ENCODE peak calls at places on chromosomes 7 and 10, in seven cellular contexts. U is H1, O is IMR-90, K is A549, F is K562, X is HepG2, B is GM12878. L is an unnamed sample.

GRCh38 chr10:12803781-12804180 is 197.7 kb downstream of the CCDC3 start:
- DNase-seq in F (no peak), X (no peak), K (no peak), B (no peak), U (no peak), O (no peak), L (no peak)

GRCh38 chr10:64091889-64092288 is 570.7 kb downstream of the REEP3 start:
- DNase-seq in X (peak), U (no peak), B (no peak), F (no peak), O (no peak), K (peak), L (peak)

GRCh38 chr10:13104697-13105096 is 4.7 kb downstream of the OPTN start:
- DNase-seq in K (no peak), B (no peak), X (no peak), O (no peak), U (no peak), F (no peak), L (no peak)

GRCh38 chr10:60733826-60734225 is 44.5 kb upstream of the CDK1 start:
- DNase-seq in U (peak), B (no peak), F (no peak), X (no peak), K (no peak), O (no peak), L (peak)

GRCh38 chr7:123673752-123674398 is 18.2 kb downstream of the LMOD2 start:
- DNase-seq in O (no peak), K (no peak), F (no peak), B (no peak), X (no peak), U (no peak), L (no peak)

GRCh38 chr10:3396116-3396515 is 223.5 kb upstream of the PITRM1 start:
- DNase-seq in U (no peak), F (no peak), X (no peak), K (no peak), B (no peak), O (no peak), L (peak)

GRCh38 chr10:110007171-110007700 is 548 bp upstream of the ADD3 start:
- DNase-seq in O (peak), X (no peak), F (peak), K (peak), B (no peak), U (no peak), L (no peak)

GRCh38 chr10:42941245-42941644 is 135.6 kb upstream of the RET start:
- DNase-seq in F (no peak), O (no peak), U (peak), X (no peak), B (no peak), K (no peak), L (peak)

GRCh38 chr7:121447191-121447920 is 51.2 kb upstream of the FAM3C start:
- DNase-seq in F (no peak), U (no peak), X (no peak), K (no peak), O (no peak), B (no peak), L (no peak)

GRCh38 chr10:52965938-52966401 is 193.4 kb upstream of the MBL2 start:
- DNase-seq in B (peak), K (no peak), U (no peak), X (no peak), F (no peak), O (no peak), L (no peak)

GRCh38 chr7:130874071-130874915 is 140.3 kb upstream of the KLF14 start:
- DNase-seq in K (no peak), U (no peak), B (no peak), X (no peak), O (peak), F (no peak), L (no peak)

GRCh38 chr10:103958996-103959395 is 7.9 kb upstream of the SLK start:
- DNase-seq in X (no peak), B (no peak), U (no peak), O (no peak), F (no peak), K (no peak), L (no peak)

GRCh38 chr10:78520737-78521430 is 487.2 kb downstream of the RPS24 start:
- DNase-seq in F (no peak), K (peak), U (no peak), X (peak), O (peak), B (no peak), L (no peak)

GRCh38 chr7:1370738-1371137 is 88.5 kb downstream of the MICALL2 start:
- DNase-seq in U (no peak), X (no peak), O (no peak), B (no peak), K (no peak), F (no peak), L (no peak)

GRCh38 chr10:124723826-124724225 is 20.4 kb downstream of the FAM53B start:
- DNase-seq in F (no peak), U (no peak), K (no peak), B (no peak), O (no peak), X (no peak), L (no peak)

GRCh38 chr7:50856821-50857220 is 74.1 kb upstream of the GRB10 start:
- DNase-seq in O (no peak), K (no peak), B (no peak), F (no peak), X (no peak), U (peak), L (no peak)

GRCh38 chr7:5526190-5527037 is 102.8 kb upstream of the TNRC18 start:
- DNase-seq in X (peak), U (peak), F (no peak), O (peak), K (peak), B (no peak), L (peak)

GRCh38 chr7:145263886-145264285 is 428.0 kb upstream of the TPK1 start:
- DNase-seq in K (no peak), B (no peak), X (no peak), O (no peak), U (no peak), F (no peak), L (no peak)

GRCh38 chr7:139626817-139627216 is 103.3 kb downstream of the CLEC2L start:
- DNase-seq in K (no peak), X (no peak), F (no peak), U (no peak), O (no peak), B (no peak), L (no peak)

GRCh38 chr7:133705596-133705995 is 421.5 kb upstream of the LRGUK start:
- DNase-seq in O (peak), F (no peak), K (peak), X (no peak), B (no peak), U (no peak), L (no peak)
- H3K4me2 ChIP-seq in O (peak), F (no peak), K (peak), X (no peak), B (no peak), U (no peak), L (peak)

GRCh38 chr7:82444220-82445049 is 858 bp upstream of the CACNA2D1 start:
- DNase-seq in X (no peak), B (no peak), K (peak), F (no peak), O (no peak), U (no peak), L (no peak)

GRCh38 chr7:82441916-82442478 is 1.6 kb downstream of the CACNA2D1 start:
- DNase-seq in O (peak), X (no peak), F (no peak), K (peak), B (no peak), U (no peak), L (peak)

GRCh38 chr7:82443044-82443800 is at the start of gene CACNA2D1:
- DNase-seq in O (no peak), B (no peak), F (no peak), U (peak), K (no peak), X (no peak), L (peak)

GRCh38 chr7:82443801-82444219 is 233 bp upstream of the CACNA2D1 start:
- DNase-seq in B (no peak), O (peak), X (no peak), U (peak), F (no peak), K (peak), L (peak)

DNA sequence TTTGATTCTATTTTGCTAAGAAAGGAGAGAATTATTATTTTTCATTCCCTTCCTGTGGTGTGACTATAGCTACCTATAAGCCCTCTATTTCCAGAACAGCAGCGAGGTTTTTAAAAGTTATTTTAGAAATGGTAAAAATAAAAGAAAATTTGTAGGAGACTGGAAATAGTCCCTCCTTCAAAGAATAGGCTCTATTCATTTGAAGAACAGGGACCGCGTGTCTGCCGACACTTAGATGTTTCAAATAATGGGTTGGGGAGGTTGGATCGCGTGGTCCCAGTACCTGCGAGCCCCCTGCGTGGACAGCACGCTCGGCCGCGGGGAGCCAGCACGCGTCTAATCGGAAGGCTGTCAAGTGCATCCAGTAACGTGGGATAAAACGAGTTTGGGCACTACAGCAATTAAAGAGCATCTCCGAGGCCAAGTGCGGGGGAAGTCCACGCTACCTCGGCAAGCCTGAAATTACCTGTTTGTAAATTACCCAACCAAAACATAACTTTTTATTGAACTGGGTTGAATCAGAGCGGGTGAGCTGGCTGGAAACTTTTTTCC is 1.0 kb downstream of the CACNA2D1 start:
- DNase-seq in O (peak), B (no peak), K (peak), F (no peak), U (peak), X (no peak), L (peak)
- TF ChIP-seq RFX5 in O (no peak), B (no peak), K (no peak), F (no peak), U (no peak), X (no peak), L (no peak)

GRCh38 chr7:132545756-132546155 is 30.5 kb downstream of the PLXNA4 start:
- DNase-seq in K (no peak), O (no peak), B (no peak), F (no peak), U (no peak), X (no peak), L (no peak)
- H3K4me2 ChIP-seq in K (no peak), O (no peak), B (no peak), F (no peak), U (peak), X (no peak), L (no peak)

DNA sequence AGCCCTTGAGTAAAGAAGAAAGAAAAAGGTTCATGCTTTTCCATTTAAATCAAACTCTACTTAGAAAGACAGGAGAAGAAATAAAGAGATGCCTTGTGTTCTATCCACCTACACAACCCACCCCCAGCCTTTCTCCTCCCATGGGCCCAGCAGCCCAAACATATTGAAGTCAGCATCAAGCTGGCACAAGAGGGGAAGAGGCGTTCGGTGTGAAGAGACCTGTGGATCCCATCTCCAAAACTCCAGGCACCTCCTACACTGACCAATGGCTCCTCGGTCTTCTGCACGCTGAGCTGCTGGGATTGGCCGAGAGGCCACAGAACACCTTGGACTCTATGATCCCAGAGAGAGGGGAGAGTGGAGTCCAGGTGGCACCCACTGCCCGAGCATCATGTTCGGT is 66.0 kb upstream of the CELF2 start:
- DNase-seq in X (no peak), F (no peak), O (no peak), U (no peak), B (no peak), K (no peak), L (no peak)
- TF ChIP-seq RFX5 in X (no peak), F (no peak), O (no peak), U (no peak), B (no peak), K (no peak), L (no peak)

GRCh38 chr7:44430054-44430453 is 60.4 kb downstream of the NUDCD3 start:
- DNase-seq in O (no peak), K (no peak), B (no peak), U (no peak), X (no peak), F (no peak), L (no peak)
- H3K4me2 ChIP-seq in O (no peak), K (no peak), B (no peak), U (no peak), X (no peak), F (no peak), L (no peak)

GRCh38 chr10:88190123-88190522 is 326.7 kb downstream of the PTEN start:
- DNase-seq in K (no peak), F (no peak), O (no peak), X (no peak), U (no peak), B (no peak), L (no peak)

GRCh38 chr10:88187472-88187871 is 324.0 kb downstream of the PTEN start:
- DNase-seq in O (no peak), B (no peak), X (no peak), F (no peak), K (no peak), U (no peak), L (no peak)

GRCh38 chr10:88185830-88186229 is 322.4 kb downstream of the PTEN start:
- DNase-seq in F (no peak), B (no peak), X (no peak), K (no peak), U (no peak), O (peak), L (no peak)

GRCh38 chr10:88184543-88185297 is 321.3 kb downstream of the PTEN start:
- DNase-seq in O (no peak), K (no peak), X (no peak), F (no peak), U (no peak), B (no peak), L (no peak)

GRCh38 chr10:88186335-88186734 is 322.9 kb downstream of the PTEN start:
- DNase-seq in X (no peak), U (no peak), O (peak), B (no peak), F (no peak), K (no peak), L (no peak)
- TF ChIP-seq RFX5 in X (no peak), U (no peak), O (no peak), B (no peak), F (no peak), K (no peak), L (no peak)

DNA sequence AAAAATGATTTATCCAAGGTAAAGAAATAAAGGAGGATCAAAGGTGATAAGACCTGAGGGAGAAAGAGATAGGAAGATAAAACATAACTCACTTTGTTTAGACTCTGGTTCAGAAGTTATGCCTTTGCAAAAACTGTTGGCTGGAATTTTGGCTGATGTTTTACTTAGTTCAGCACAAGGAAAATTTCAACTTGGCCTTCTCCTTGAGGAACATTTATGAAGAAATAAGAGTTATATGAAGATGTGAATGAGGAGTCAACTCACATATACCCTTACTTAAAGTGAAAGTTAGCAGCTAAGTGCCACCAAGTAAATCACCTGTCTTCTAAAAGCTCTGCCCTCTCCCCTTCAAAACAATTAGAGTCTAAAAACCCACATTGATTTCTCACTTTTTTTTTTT is 39.7 kb upstream of the COL1A2 start:
- DNase-seq in F (no peak), O (no peak), X (no peak), U (no peak), K (no peak), B (no peak), L (no peak)
- H3K4me2 ChIP-seq in F (no peak), O (no peak), X (no peak), U (no peak), K (no peak), B (no peak), L (no peak)

GRCh38 chr10:85794553-85794952 is 572.0 kb downstream of the GRID1 start:
- DNase-seq in U (no peak), X (no peak), B (no peak), K (no peak), O (no peak), F (no peak), L (no peak)

GRCh38 chr10:85791846-85792532 is 574.6 kb downstream of the GRID1 start:
- DNase-seq in B (no peak), K (peak), O (no peak), X (no peak), F (no peak), U (no peak), L (no peak)

GRCh38 chr10:85792533-85792858 is 574.1 kb downstream of the GRID1 start:
- DNase-seq in F (no peak), B (no peak), O (no peak), K (no peak), U (no peak), X (no peak), L (no peak)

GRCh38 chr10:85790155-85790789 is 576.3 kb downstream of the GRID1 start:
- DNase-seq in F (no peak), B (no peak), U (no peak), O (no peak), X (no peak), K (no peak), L (no peak)

GRCh38 chr10:85795460-85795859 is 571.1 kb downstream of the GRID1 start:
- DNase-seq in B (no peak), F (no peak), K (no peak), O (no peak), U (no peak), X (no peak), L (no peak)
- TF ChIP-seq RFX5 in B (no peak), F (no peak), K (no peak), O (no peak), U (no peak), X (no peak), L (no peak)

GRCh38 chr7:112185005-112185834 is 21.0 kb downstream of the DOCK4 start:
- DNase-seq in K (no peak), B (no peak), X (no peak), F (no peak), O (no peak), U (no peak), L (no peak)
- H3K4me2 ChIP-seq in K (no peak), B (no peak), X (no peak), F (no peak), O (no peak), U (no peak), L (no peak)